ENCODE peak calls at places on chromosomes 7 and 10, in five cellular contexts. K, B, J, Z and U are unnamed samples. For H3K4me1 and H3K27me3, the result is how much of the 10 kb centered on the place peaks cover.

GRCh38 chr7:141430426-141431142 is 120.6 kb upstream of the AGK start:
- DNase-seq in Z (no peak), B (no peak), K (no peak), J (no peak), U (no peak)

GRCh38 chr10:5527332-5528200 is 2.8 kb downstream of the CALML3 start:
- DNase-seq in J (no peak), K (peak), Z (no peak), B (no peak), U (no peak)

GRCh38 chr10:127414024-127414423 is 135.1 kb upstream of the NPS start:
- DNase-seq in J (peak), B (no peak), K (no peak), Z (no peak), U (no peak)

GRCh38 chr7:149635561-149636329 is 137.6 kb downstream of the ZNF467 start:
- DNase-seq in K (no peak), B (no peak), Z (no peak), J (no peak), U (peak)

GRCh38 chr7:128164061-128164954 is 76.8 kb upstream of the LEP start:
- DNase-seq in Z (peak), K (no peak), J (no peak), B (no peak), U (no peak)

GRCh38 chr7:148540041-148540738 is 50.4 kb upstream of the C7orf33 start:
- DNase-seq in K (peak), J (no peak), Z (peak), B (no peak), U (no peak)

GRCh38 chr7:81180573-81180972 is 261.7 kb upstream of the SEMA3C start:
- DNase-seq in Z (no peak), J (no peak), B (no peak), K (no peak), U (no peak)

GRCh38 chr7:141511370-141512335 is 39.6 kb upstream of the AGK start:
- DNase-seq in K (no peak), B (no peak), J (no peak), Z (no peak), U (no peak)

GRCh38 chr10:84901885-84902284 is 573.5 kb downstream of the CCSER2 start:
- DNase-seq in J (no peak), B (no peak), Z (no peak), K (no peak), U (no peak)

GRCh38 chr10:46234431-46235060 is 52.3 kb upstream of the ANTXRL start:
- DNase-seq in Z (no peak), B (no peak), K (no peak), J (no peak), U (no peak)

GRCh38 chr7:31336202-31337035 is 4.1 kb downstream of the NEUROD6 start:
- DNase-seq in Z (no peak), B (no peak), J (no peak), K (no peak), U (no peak)

GRCh38 chr10:69860290-69860689 is 58.6 kb downstream of the COL13A1 start:
- DNase-seq in B (no peak), K (no peak), Z (no peak), J (no peak), U (no peak)

DNA sequence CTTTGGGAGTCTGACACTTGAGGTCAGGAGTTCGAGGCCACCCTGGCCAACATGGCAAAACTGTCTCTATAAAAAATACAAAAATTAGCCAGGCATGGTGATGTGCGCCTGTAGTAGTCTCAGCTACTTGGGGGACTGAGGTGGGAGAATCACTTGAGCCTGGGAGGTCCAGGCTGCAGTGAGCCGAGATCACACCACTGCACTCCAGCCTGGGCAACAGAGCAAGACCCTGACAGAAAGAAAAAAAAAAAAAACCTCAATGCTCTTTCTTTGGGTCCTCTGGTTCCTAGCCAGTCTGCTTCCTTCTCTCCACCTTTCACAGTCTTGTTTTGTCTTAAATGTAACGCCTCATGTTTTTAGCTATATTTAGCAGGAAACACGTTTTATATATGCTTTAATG is 9.4 kb downstream of the OGDH start:
- DNase-seq in Z (no peak), J (no peak), B (no peak), K (no peak), U (no peak)
- H3K4me1 ChIP-seq in Z (under half), J (under half), B (under half), K (under half), U (under half)

DNA sequence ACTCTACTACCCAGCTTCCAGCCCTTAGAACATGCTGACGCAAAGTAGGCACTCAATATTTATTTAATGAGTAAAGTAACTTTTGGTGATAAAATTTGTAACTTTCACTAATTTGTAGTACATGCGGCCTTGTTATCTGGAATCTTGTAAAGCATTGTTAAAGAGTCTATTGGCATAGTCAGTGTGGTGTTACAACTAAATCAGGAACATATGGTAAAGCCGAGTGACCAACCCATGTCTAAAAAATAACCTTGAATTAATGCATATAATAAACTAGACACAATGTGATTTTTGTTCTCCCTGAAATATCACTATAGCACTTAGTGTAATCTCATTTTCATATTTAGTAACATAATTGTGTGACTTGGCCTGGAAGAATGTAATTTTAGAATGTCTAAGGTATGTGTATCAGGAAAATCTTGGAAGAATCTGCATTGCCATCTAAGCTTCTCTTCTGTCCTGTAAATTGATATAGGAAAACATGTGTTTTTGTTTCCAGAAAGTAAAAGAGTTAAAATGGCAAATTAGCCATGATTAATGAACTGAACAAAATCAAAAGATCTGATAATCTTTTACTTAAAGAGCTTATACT is 256.7 kb upstream of the GNAI1 start:
- DNase-seq in B (no peak), J (no peak), K (no peak), Z (peak), U (no peak)
- H3K27ac ChIP-seq in B (no peak), J (no peak), K (no peak), Z (no peak), U (no peak)

DNA sequence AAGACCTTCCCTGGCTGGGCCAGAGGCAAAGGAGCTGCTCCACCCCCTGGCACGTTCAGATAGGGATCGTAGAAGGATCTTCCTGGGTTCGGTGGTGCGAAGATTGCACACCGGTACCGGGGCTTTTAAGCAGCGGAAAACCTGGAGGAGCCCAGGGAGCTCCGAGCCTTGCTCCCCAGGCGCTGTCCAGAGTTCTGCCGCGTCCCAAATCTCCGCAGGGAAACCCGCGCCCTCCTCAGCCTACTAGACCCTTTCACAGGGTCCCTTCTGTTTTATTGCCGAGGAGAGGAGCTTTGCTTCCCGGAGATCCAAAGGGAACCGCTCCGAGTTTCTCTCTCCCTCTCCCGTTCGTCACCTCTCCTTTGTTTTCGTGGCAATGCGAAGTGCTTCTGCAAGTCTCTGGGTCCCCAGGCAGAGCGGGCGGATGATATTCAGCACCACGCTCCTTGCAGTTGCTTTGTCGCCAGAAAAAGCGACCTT is 519 bp downstream of the TMEM196 start:
- DNase-seq in Z (peak), J (peak), K (peak), B (no peak), U (no peak)
- H3K27me3 ChIP-seq in Z (under half), J (under half), K (under half), B (under half), U (under half)

GRCh38 chr7:48099781-48100180 is 10.7 kb downstream of the UPP1 start:
- DNase-seq in K (no peak), J (no peak), Z (no peak), B (no peak), U (no peak)
- H3K4me1 ChIP-seq in K (under half), J (under half), Z (under half), B (half or more), U (under half)

GRCh38 chr10:62011558-62011957 is 110.1 kb downstream of the ARID5B start:
- DNase-seq in J (no peak), K (no peak), B (no peak), Z (no peak), U (no peak)
- H3K27ac ChIP-seq in J (no peak), K (no peak), B (no peak), Z (no peak), U (no peak)

DNA sequence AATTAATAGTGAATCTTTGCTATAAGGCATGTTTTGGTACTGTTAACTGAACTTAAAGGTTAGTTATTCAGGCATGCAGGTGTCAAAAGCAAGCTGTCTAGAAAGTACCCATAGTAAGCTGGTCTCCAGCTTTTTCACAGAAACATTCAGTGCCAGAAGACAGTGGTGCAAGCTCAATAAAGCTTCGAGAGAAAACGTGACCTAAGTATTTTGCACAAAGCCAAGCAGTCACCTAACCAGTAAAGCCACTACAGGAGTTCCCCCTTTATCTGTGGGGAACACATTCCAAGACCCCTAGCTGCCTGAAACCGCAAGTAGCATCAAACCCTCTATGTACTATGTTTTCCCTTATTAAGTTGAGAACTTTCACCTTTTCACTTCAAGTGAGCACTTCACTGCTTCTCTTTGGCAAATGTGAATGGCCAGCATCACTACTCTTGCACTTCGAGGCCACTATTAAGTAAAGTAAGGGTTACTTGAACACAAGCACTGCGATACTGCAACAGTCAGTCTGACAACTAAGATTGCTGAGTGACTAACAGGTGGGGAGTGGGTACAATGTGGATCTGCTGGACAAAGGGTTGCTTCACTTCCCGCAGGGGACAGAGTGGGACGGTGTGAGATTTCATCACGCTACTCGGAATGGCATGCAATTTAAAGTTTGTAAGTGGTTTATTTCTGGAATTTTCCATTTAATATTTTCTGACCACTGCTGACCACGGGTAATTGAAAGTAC is 253.8 kb upstream of the YAE1 start:
- DNase-seq in K (no peak), J (no peak), Z (no peak), B (no peak), U (no peak)
- H3K27me3 ChIP-seq in K (under half), J (under half), Z (under half), B (under half), U (under half)

GRCh38 chr7:101959342-101959741 is 141.9 kb downstream of the CUX1 start:
- DNase-seq in K (no peak), Z (no peak), B (no peak), J (no peak), U (no peak)
- H3K4me1 ChIP-seq in K (under half), Z (under half), B (under half), J (under half), U (under half)

DNA sequence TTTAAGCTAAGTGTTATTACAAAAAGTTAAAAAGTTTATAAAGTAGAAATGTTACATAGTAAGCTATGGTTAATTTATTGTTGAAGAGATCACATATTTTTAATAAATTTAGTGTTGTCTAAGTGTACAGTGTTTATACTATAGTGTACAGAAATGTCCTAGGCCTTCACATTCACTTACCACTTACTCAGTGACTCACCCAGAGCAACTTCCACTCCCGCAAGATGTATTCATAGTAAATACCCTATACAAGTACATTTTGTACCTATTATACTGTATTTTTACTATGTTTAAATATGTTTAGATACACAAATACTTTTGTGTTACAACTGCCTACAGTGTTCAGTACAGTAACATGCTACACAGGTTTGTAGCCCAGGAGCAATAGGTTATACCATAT is 69.2 kb downstream of the DNAJC1 start:
- DNase-seq in Z (no peak), J (no peak), B (no peak), K (no peak), U (no peak)
- H3K27ac ChIP-seq in Z (no peak), J (no peak), B (no peak), K (no peak), U (no peak)

DNA sequence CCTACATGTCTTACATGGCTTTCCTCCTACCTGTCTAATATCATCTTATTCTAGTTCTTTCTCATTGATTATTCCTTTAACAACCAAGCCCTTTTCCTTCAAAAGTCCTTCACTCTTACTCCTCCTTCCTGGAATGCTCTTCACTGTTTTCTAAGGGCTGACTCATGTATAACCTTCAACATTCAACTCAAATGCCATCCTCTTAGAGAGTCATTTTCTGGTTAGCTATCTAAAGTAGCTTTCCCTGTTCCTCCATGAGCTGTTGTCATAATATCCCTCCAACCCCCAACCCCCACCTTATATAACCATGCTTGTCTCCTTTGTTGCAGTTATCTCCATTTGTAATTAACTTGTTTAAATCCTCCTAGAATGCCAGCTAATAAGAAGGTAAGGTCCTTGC is 286.8 kb downstream of the ADK start:
- DNase-seq in Z (peak), J (no peak), K (no peak), B (no peak), U (no peak)
- H3K27me3 ChIP-seq in Z (under half), J (under half), K (under half), B (under half), U (under half)

DNA sequence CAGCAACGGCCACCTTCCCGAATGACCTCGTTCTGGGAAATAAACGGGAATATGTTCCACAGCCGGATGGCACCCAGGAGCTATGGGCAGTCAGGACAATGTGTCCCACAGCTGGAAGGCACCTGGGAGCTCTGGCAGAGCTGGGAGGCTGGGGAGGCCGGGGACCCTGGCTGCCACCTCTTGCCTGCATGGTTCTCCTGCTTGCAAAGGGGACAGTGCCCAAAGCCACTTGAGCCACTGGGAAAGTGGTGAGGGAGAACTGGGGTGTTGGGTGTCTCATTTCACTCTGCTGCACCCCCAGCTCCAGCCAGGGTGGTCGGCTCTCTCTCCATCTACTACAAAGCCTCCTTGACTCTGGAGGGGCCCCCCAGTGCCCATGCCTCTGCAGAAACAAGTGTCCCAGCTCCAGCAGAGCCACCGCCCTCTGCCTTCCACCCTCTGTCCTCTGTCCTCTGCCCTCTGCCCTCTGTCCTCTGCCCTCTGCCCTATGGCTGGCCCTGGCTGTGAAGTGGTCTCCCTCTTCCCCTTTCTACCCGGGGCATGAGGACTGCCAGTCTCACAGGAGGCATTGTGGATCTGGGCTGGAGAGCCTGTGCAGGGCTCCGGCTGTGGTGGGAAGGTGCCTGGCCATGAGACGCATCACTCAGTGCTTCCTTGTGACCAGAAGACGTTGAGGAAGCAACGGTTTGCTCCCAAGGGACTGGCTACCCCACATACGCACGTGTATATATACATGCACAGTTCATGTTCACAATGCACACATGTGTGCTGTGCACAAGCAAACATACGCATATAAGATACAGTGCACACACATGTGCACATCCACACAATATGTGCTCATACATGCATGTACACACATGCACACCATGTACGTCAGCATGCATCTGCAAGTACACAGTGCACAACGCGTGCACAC is 21.5 kb upstream of the INPP5A start:
- DNase-seq in J (no peak), B (no peak), K (peak), Z (no peak), U (no peak)
- H3K4me1 ChIP-seq in J (under half), B (under half), K (half or more), Z (under half), U (under half)